ENCODE peak calls at places on chromosomes 5 and 9, in four cellular contexts. Y is IMR-90, F is caudate nucleus, R is neuronal stem cell. N is an unnamed sample.

GRCh38 chr9:136309806-136310220 is 5.9 kb upstream of the CCDC187 start:
- DNase-seq in Y (no peak), F (no peak), R (no peak), N (no peak)

GRCh38 chr5:33075731-33076130 is 364.6 kb downstream of the NPR3 start:
- DNase-seq in Y (peak; percentile 68), F (no peak), R (no peak), N (no peak)

GRCh38 chr5:10474521-10475075 is 32.9 kb downstream of the ROPN1L start:
- DNase-seq in Y (peak; percentile 60), F (no peak), R (no peak), N (no peak)

GRCh38 chr9:72586388-72587160 is 65.2 kb downstream of the TMC1 start:
- DNase-seq in Y (peak; percentile 90), F (no peak), R (no peak), N (no peak)

GRCh38 chr5:78569441-78569840 is 79.1 kb downstream of the LHFPL2 start:
- DNase-seq in Y (peak; percentile 87), F (no peak), R (peak; percentile 9), N (no peak)

GRCh38 chr9:127647451-127647850 is 35.4 kb downstream of the STXBP1 start:
- DNase-seq in Y (no peak), F (no peak), R (no peak), N (no peak)

GRCh38 chr9:121838757-121839669 is 187.6 kb downstream of the DAB2IP start:
- DNase-seq in Y (no peak), F (no peak), R (no peak), N (no peak)

GRCh38 chr5:38758774-38759423 is 86.9 kb upstream of the OSMR start:
- DNase-seq in Y (no peak), F (no peak), R (no peak), N (no peak)

GRCh38 chr5:132497488-132497997 is 7.0 kb upstream of the IRF1 start:
- DNase-seq in Y (peak; percentile 95), F (no peak), R (no peak), N (no peak)

N was measured in endothelial cell.